ENCODE peak calls at places on chromosomes 6 and 20, in ten cellular contexts. M is lower lobe of right lung; L is kidney glomerular epithelial cell; S is A549; J is dermis blood vessel endothelial cell; F is CD4-positive, CD25-positive, alpha-beta regulatory T cell; D is WERI-Rb-1; Z is effector memory CD4-positive, alpha-beta T cell; H is T-helper 17 cell; I is astrocyte of the cerebellum. Q is an unnamed sample.

GRCh38 chr20:36744764-36745191 is 1.1 kb downstream of the NDRG3 start:
- DNase-seq in D (peak; percentile 58), M (no peak), I (no peak), Z (no peak), L (no peak), H (no peak), S (no peak), J (peak; percentile 17), F (no peak), Q (peak; percentile 53)

GRCh38 chr6:108114861-108115597 is 40.5 kb upstream of the OSTM1 start:
- DNase-seq in S (no peak), M (peak; percentile 82), J (peak; percentile 82), Z (no peak), F (peak; percentile 55), I (peak; percentile 51), H (no peak), D (no peak), L (no peak), Q (peak; percentile 81)

GRCh38 chr6:44053760-44054556 is 73.3 kb downstream of the MRPL14 start:
- DNase-seq in L (no peak), J (peak; percentile 67), Z (no peak), H (no peak), M (no peak), F (no peak), D (no peak), S (no peak), I (no peak), Q (peak; percentile 68)

GRCh38 chr6:134537146-134537555 is 219.2 kb upstream of the SGK1 start:
- DNase-seq in L (peak; percentile 88), S (peak; percentile 70), H (no peak), Z (no peak), I (peak; percentile 63), D (no peak), M (no peak), J (peak; percentile 45), F (no peak), Q (peak; percentile 94)

GRCh38 chr6:85672050-85672449 is 29.4 kb upstream of the SYNCRIP start:
- DNase-seq in Z (no peak), I (no peak), J (no peak), S (no peak), H (no peak), F (no peak), M (no peak), D (no peak), L (no peak), Q (no peak)

GRCh38 chr6:92044312-92044711 is 1375.0 kb downstream of the EPHA7 start:
- DNase-seq in Z (no peak), F (no peak), I (no peak), J (no peak), H (no peak), S (no peak), L (no peak), M (no peak), D (no peak), Q (no peak)

GRCh38 chr6:151023346-151023745 is 157.8 kb downstream of the MTHFD1L start:
- DNase-seq in H (no peak), D (no peak), F (no peak), I (no peak), M (no peak), S (no peak), Z (no peak), L (no peak), J (no peak), Q (no peak)

GRCh38 chr6:92840246-92840930 is 579.0 kb downstream of the EPHA7 start:
- DNase-seq in Z (no peak), I (no peak), F (no peak), J (no peak), S (no peak), M (no peak), D (no peak), H (no peak), L (no peak), Q (no peak)

GRCh38 chr6:30311101-30311500 is 15.6 kb upstream of the TRIM39 start:
- DNase-seq in J (no peak), H (no peak), L (no peak), D (no peak), I (no peak), M (no peak), S (no peak), Z (no peak), F (no peak), Q (no peak)

GRCh38 chr6:155694429-155694795 is 238.8 kb upstream of the NOX3 start:
- DNase-seq in L (no peak), H (no peak), F (no peak), M (no peak), D (no peak), Z (no peak), S (no peak), J (no peak), I (no peak), Q (no peak)

GRCh38 chr6:46329568-46329967 is 158.8 kb upstream of the ENPP5 start:
- DNase-seq in L (no peak), I (peak; percentile 79), M (no peak), S (no peak), H (no peak), Z (no peak), F (no peak), J (no peak), D (no peak), Q (peak; percentile 15)

GRCh38 chr6:151391021-151391470 is 313 bp downstream of the ZBTB2 start:
- DNase-seq in L (peak; percentile 35), Z (peak; percentile 79), J (peak; percentile 78), F (peak; percentile 88), S (peak; percentile 25), D (peak; percentile 81), I (no peak), H (peak; percentile 81), M (peak; percentile 83), Q (peak; percentile 81)

GRCh38 chr6:21279619-21280018 is 313.9 kb upstream of the SOX4 start:
- DNase-seq in L (no peak), Z (no peak), M (no peak), I (no peak), S (no peak), F (no peak), D (no peak), J (no peak), H (no peak), Q (no peak)

GRCh38 chr20:5056801-5057599 is 55.7 kb upstream of the SLC23A2 start:
- DNase-seq in M (peak; percentile 73), I (no peak), Z (peak; percentile 43), J (peak; percentile 52), H (peak; percentile 42), S (peak; percentile 77), L (no peak), D (no peak), F (peak; percentile 85), Q (peak; percentile 36)

GRCh38 chr6:41358503-41358902 is 23.1 kb downstream of the NCR2 start:
- DNase-seq in D (no peak), H (no peak), M (no peak), J (no peak), Z (no peak), S (no peak), F (no peak), I (no peak), L (no peak), Q (no peak)

GRCh38 chr6:169625376-169625775 is 76.5 kb downstream of the WDR27 start:
- DNase-seq in H (no peak), F (no peak), S (no peak), M (peak; percentile 31), Z (no peak), J (no peak), L (no peak), I (no peak), D (no peak), Q (no peak)

GRCh38 chr6:13586936-13587542 is 12.6 kb downstream of the SIRT5 start:
- DNase-seq in I (no peak), F (no peak), J (no peak), S (no peak), L (no peak), H (no peak), M (no peak), D (no peak), Z (no peak), Q (no peak)

GRCh38 chr6:6591778-6592388 is 3.4 kb downstream of the LY86 start:
- DNase-seq in M (no peak), I (no peak), D (no peak), J (no peak), Z (no peak), S (no peak), F (no peak), H (no peak), L (no peak), Q (no peak)

GRCh38 chr6:105587349-105588115 is 184.7 kb upstream of the PREP start:
- DNase-seq in L (no peak), Z (no peak), H (no peak), D (no peak), F (no peak), S (no peak), J (no peak), M (no peak), I (no peak), Q (no peak)

GRCh38 chr20:18427214-18427613 is 39.6 kb downstream of the DZANK1 start:
- DNase-seq in S (no peak), M (no peak), H (no peak), F (no peak), L (no peak), D (no peak), I (no peak), J (no peak), Z (no peak), Q (no peak)

GRCh38 chr6:159646136-159646535 is 46.9 kb downstream of the SOD2 start:
- DNase-seq in D (no peak), I (no peak), F (no peak), M (no peak), S (no peak), L (no peak), Z (no peak), H (no peak), J (no peak), Q (peak; percentile 36)

GRCh38 chr6:147869223-147869600 is 360.7 kb downstream of the SAMD5 start:
- DNase-seq in H (no peak), L (no peak), I (no peak), F (no peak), M (no peak), Z (no peak), J (peak; percentile 1), D (no peak), S (no peak), Q (no peak)

GRCh38 chr6:122589115-122589514 is 21.1 kb upstream of the PKIB start:
- DNase-seq in I (no peak), S (no peak), D (no peak), J (no peak), M (no peak), F (no peak), H (no peak), Z (no peak), L (no peak), Q (peak; percentile 34)

GRCh38 chr6:24719125-24719931 is at the start of gene C6orf62:
- DNase-seq in J (peak; percentile 40), M (peak; percentile 65), Z (peak; percentile 39), D (peak; percentile 44), L (no peak), S (peak; percentile 17), I (no peak), H (peak; percentile 33), F (peak; percentile 71), Q (peak; percentile 38)

GRCh38 chr20:43190332-43190953 is 737 bp upstream of the PTPRT start:
- DNase-seq in F (no peak), Z (no peak), J (no peak), S (no peak), L (no peak), M (no peak), H (no peak), D (no peak), I (no peak), Q (no peak)

GRCh38 chr6:138682722-138683521 is 90.6 kb upstream of the CCDC28A start:
- DNase-seq in D (peak; percentile 38), S (no peak), F (no peak), Z (no peak), J (peak; percentile 86), L (no peak), H (no peak), M (no peak), I (no peak), Q (peak; percentile 51)

GRCh38 chr20:36102809-36103596 is 51.5 kb upstream of the EPB41L1 start:
- DNase-seq in Z (no peak), F (no peak), S (no peak), L (no peak), M (no peak), D (no peak), J (peak; percentile 51), H (no peak), I (no peak), Q (peak; percentile 60)

GRCh38 chr6:43705996-43706395 is 18.4 kb upstream of the MRPS18A start:
- DNase-seq in J (peak; percentile 48), Z (no peak), H (no peak), I (no peak), M (no peak), D (no peak), S (no peak), L (no peak), F (no peak), Q (peak; percentile 51)